ENCODE peak calls at places on chromosome 14, in five cellular contexts. E, H, V, Z and S are unnamed samples.

GRCh38 chr14:104688755-104689619 is at the start of gene INF2:
- DNase-seq in Z (peak), H (peak), V (no peak), E (peak), S (no peak)

GRCh38 chr14:79659995-79660975 is 551.0 kb downstream of the DIO2 start:
- DNase-seq in Z (no peak), E (no peak), V (no peak), H (no peak), S (no peak)

GRCh38 chr14:35401853-35402252 is 2.7 kb downstream of the NFKBIA start:
- DNase-seq in Z (no peak), E (no peak), V (no peak), H (no peak), S (no peak)

GRCh38 chr14:79783061-79783460 is 428.2 kb downstream of the DIO2 start:
- DNase-seq in E (no peak), V (no peak), Z (peak), H (no peak), S (no peak)

GRCh38 chr14:32611752-32612151 is 282.7 kb downstream of the AKAP6 start:
- DNase-seq in V (no peak), E (no peak), Z (no peak), H (no peak), S (no peak)

GRCh38 chr14:74427651-74428050 is 1.6 kb upstream of the SYNDIG1L start:
- DNase-seq in Z (peak), E (no peak), V (peak), H (no peak), S (no peak)

GRCh38 chr14:100909439-100909838 is 5.9 kb upstream of the RTL1 start:
- DNase-seq in V (no peak), E (no peak), H (no peak), Z (no peak), S (no peak)

GRCh38 chr14:34322940-34323418 is 139.1 kb downstream of the SPTSSA start:
- DNase-seq in V (peak), H (peak), Z (peak), E (peak), S (peak)

GRCh38 chr14:94179244-94179643 is 5.1 kb downstream of the PPP4R4 start:
- DNase-seq in E (no peak), Z (no peak), H (no peak), V (no peak), S (no peak)

GRCh38 chr14:88488081-88488480 is 66.7 kb downstream of the PTPN21 start:
- DNase-seq in V (no peak), H (no peak), Z (no peak), E (no peak), S (no peak)

GRCh38 chr14:106024983-106025604 is 498.7 kb downstream of the TMEM121 start:
- DNase-seq in E (no peak), H (no peak), Z (no peak), V (no peak), S (no peak)

GRCh38 chr14:91947196-91948184 is at the start of gene FBLN5:
- DNase-seq in Z (peak), V (peak), H (no peak), E (no peak), S (peak)

GRCh38 chr14:39665084-39665483 is 232.9 kb upstream of the FBXO33 start:
- DNase-seq in E (no peak), Z (no peak), H (no peak), V (no peak), S (no peak)

GRCh38 chr14:106622200-106622745 is 1095.9 kb downstream of the TMEM121 start:
- DNase-seq in H (no peak), Z (no peak), E (no peak), V (no peak), S (no peak)

GRCh38 chr14:41925409-41925808 is 318.7 kb downstream of the LRFN5 start:
- DNase-seq in Z (peak), H (no peak), E (no peak), V (no peak), S (no peak)

GRCh38 chr14:29763342-29763858 is 164.2 kb downstream of the PRKD1 start:
- DNase-seq in Z (no peak), E (no peak), V (no peak), H (no peak), S (no peak)

GRCh38 chr14:106605548-106606448 is 1079.4 kb downstream of the TMEM121 start:
- DNase-seq in V (no peak), H (peak), Z (no peak), E (peak), S (no peak)

GRCh38 chr14:59346796-59347510 is 118.2 kb downstream of the GPR135 start:
- DNase-seq in Z (no peak), E (no peak), H (no peak), V (no peak), S (no peak)

GRCh38 chr14:69328317-69328716 is 68.4 kb downstream of the GALNT16 start:
- DNase-seq in Z (no peak), H (no peak), V (no peak), E (no peak), S (no peak)